ENCODE peak calls at places on chromosomes 16 and 17, in six cellular contexts. G is A549, J is K562, B is endothelial cell of umbilical vein, Q is GM12878, M is HepG2. D is an unnamed sample.

GRCh38 chr17:17739388-17740066 is 58.3 kb downstream of the RAI1 start:
- DNase-seq in M (no peak), Q (no peak), J (peak; percentile 50), G (peak; percentile 88), B (peak; percentile 40), D (no peak)

GRCh38 chr16:9077001-9077809 is 14.2 kb upstream of the HAPSTR1 start:
- DNase-seq in M (peak; percentile 31), Q (no peak), J (no peak), G (no peak), B (no peak), D (peak; percentile 55)

GRCh38 chr16:1933097-1933661 is 9.8 kb downstream of the MSRB1 start:
- DNase-seq in Q (no peak), J (no peak), G (no peak), B (no peak), M (no peak), D (no peak)

GRCh38 chr16:29024280-29024679 is 39.4 kb downstream of the LAT start:
- DNase-seq in G (no peak), M (no peak), Q (no peak), J (no peak), B (no peak), D (no peak)

GRCh38 chr17:52384695-52385094 is 226.2 kb upstream of the CA10 start:
- DNase-seq in M (no peak), G (no peak), B (no peak), J (no peak), Q (no peak), D (no peak)

GRCh38 chr17:68498479-68499326 is 13.5 kb upstream of the PRKAR1A start:
- DNase-seq in B (peak; percentile 18), Q (no peak), M (no peak), J (no peak), G (no peak), D (peak; percentile 20)

GRCh38 chr17:64773836-64774761 is 112.0 kb upstream of the SMURF2 start:
- DNase-seq in B (peak; percentile 40), G (peak; percentile 95), M (peak; percentile 91), Q (no peak), J (peak; percentile 81), D (peak; percentile 59)

GRCh38 chr16:12362482-12363458 is 386.2 kb downstream of the SNX29 start:
- DNase-seq in M (no peak), B (peak; percentile 38), Q (no peak), J (no peak), G (no peak), D (no peak)

GRCh38 chr16:86628614-86629013 is 50.3 kb downstream of the FOXL1 start:
- DNase-seq in Q (no peak), G (no peak), B (no peak), M (no peak), J (no peak), D (no peak)

GRCh38 chr16:3518983-3519343 is 18.2 kb downstream of the CLUAP1 start:
- DNase-seq in B (no peak), J (no peak), G (no peak), Q (no peak), M (no peak), D (no peak)

GRCh38 chr17:3003401-3004149 is 59.8 kb downstream of the OR1D5 start:
- DNase-seq in J (no peak), Q (peak; percentile 32), G (no peak), M (no peak), B (no peak), D (peak; percentile 45)

GRCh38 chr16:87411375-87412271 is 19.5 kb downstream of the MAP1LC3B start:
- DNase-seq in J (no peak), Q (no peak), B (no peak), G (no peak), M (no peak), D (no peak)

GRCh38 chr17:3750926-3751325 is 27.2 kb downstream of the HASPIN start:
- DNase-seq in B (no peak), Q (no peak), G (no peak), J (no peak), M (no peak), D (peak; percentile 28)

GRCh38 chr17:9218911-9219310 is 197.6 kb downstream of the NTN1 start:
- DNase-seq in J (no peak), G (no peak), B (no peak), M (no peak), Q (no peak), D (no peak)

GRCh38 chr16:30956601-30957455 is 726 bp upstream of the SETD1A start:
- DNase-seq in G (peak; percentile 79), J (peak; percentile 94), Q (no peak), B (peak; percentile 89), M (peak; percentile 92), D (peak; percentile 94)

GRCh38 chr17:67785122-67785477 is 40.2 kb upstream of the BPTF start:
- DNase-seq in B (no peak), Q (no peak), J (no peak), G (no peak), M (no peak), D (no peak)

DNA sequence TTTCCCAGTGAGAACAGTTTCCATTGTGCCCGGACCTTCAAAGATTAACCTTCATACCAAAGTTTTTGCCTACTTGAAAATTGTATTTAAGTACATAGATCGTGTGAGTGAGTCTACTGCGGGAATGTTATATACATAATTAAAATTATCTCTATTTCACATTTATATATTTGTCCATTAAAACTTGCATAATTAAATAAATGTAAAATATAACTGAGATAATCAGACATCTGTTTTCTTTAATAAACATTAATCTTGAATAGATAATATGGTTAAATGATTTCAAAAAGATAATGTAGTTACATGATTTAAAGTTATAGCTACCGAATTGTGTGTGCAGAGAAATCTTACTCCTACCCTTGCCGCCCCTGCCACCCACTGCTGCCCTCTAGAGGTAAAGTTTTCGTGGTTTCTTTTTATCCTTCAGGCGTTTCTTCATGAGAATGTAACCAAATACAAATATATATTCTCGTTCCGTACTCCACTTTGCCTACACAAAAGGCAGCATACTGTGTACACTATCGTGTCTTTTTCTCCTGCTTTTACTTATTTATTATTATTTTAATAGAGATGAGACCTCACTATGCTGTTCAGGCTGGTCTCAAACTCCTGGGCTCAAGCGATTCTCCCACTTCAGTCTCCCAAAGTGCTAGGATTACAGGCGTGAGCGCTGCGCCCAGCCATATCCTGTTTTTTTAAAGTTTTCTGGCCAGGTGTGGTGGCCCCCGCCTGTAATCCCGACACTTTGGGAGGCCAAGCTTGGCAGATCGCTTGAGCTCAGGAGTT is 35.6 kb downstream of the RPA1 start:
- DNase-seq in J (peak; percentile 61), B (peak; percentile 37), Q (no peak), M (peak; percentile 35), G (peak; percentile 72), D (peak; percentile 39)
- TF ChIP-seq MAX in J (no peak), B (no peak), Q (no peak), M (no peak), G (no peak), D (no peak)

DNA sequence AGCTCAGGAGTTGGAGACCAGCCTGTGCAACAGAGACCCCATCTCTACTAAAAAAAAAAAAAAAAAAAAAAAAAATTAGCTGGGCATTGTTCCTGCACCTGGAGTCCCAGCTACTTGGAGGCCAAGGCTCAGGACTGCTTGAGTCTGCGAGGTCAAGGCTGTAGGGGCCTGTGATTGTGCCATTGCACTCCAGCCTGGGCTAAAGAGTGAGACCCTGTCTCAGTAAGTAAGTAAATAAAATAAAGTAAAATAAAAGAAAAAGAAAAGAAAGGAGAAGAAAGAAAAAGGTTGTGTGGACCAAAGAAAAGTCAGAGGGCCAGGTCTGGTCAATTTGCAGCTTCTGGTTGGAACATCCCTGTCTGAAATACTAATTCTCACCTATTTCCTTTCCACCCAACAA is 18.4 kb downstream of the MT1X start:
- DNase-seq in Q (no peak), G (no peak), B (no peak), J (no peak), M (no peak), D (no peak)
- TF ChIP-seq POLR2A in Q (no peak), G (no peak), B (no peak), J (no peak), M (no peak), D (no peak)

GRCh38 chr17:62965649-62966425 is at the start of gene TANC2:
- DNase-seq in B (peak; percentile 81), J (peak; percentile 84), M (peak; percentile 27), G (peak; percentile 95), Q (peak; percentile 3), D (peak; percentile 75)

GRCh38 chr17:62968445-62968923 is 2.4 kb downstream of the TANC2 start:
- DNase-seq in J (peak; percentile 80), B (peak; percentile 90), M (peak; percentile 83), Q (peak; percentile 24), G (peak; percentile 98), D (peak; percentile 86)

GRCh38 chr17:62967111-62967449 is 1.0 kb downstream of the TANC2 start:
- DNase-seq in J (no peak), Q (no peak), G (no peak), B (no peak), M (no peak), D (no peak)

GRCh38 chr17:62965149-62965648 is 836 bp upstream of the TANC2 start:
- DNase-seq in G (no peak), B (no peak), M (no peak), J (no peak), Q (no peak), D (peak; percentile 13)

DNA sequence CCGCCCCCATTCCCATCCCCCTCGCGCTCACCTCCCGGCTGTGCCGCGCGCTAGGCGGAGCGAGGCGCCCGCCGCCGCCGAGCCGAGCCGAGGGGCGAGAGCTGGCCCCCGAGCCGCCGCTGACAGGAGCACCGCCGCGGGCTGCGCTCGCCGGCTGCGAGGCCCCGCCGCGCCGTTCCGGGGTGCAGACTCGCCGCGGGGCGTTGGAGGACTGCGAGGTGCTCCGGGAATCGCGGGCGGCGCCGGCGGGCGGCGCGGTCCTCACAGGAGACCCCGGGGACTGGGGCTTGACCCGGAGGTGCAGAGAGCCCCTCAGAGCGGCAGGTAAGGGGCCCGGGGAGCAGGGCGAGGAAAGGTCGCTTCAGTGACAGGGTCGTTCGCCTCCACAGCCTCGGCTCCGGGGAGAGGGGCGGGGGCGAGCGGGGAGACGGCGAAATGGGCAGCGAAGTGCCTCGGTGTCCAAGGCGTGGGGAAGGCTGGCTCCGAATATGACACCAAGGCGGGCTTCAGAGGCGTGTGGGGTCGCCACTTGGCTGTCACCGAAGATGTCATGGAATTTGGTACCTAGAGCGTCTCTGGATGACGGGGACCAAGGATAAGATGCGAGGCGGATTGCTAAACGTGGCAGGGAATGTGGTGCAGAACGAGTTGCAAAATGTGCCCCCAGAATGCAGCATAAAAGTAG is 533 bp downstream of the TANC2 start:
- DNase-seq in G (peak; percentile 54), J (peak; percentile 26), M (no peak), B (peak; percentile 32), Q (no peak), D (peak; percentile 28)
- TF ChIP-seq MYC in G (no peak), J (peak; percentile 26), M (no peak), B (no peak), Q (no peak), D (peak; percentile 22)

DNA sequence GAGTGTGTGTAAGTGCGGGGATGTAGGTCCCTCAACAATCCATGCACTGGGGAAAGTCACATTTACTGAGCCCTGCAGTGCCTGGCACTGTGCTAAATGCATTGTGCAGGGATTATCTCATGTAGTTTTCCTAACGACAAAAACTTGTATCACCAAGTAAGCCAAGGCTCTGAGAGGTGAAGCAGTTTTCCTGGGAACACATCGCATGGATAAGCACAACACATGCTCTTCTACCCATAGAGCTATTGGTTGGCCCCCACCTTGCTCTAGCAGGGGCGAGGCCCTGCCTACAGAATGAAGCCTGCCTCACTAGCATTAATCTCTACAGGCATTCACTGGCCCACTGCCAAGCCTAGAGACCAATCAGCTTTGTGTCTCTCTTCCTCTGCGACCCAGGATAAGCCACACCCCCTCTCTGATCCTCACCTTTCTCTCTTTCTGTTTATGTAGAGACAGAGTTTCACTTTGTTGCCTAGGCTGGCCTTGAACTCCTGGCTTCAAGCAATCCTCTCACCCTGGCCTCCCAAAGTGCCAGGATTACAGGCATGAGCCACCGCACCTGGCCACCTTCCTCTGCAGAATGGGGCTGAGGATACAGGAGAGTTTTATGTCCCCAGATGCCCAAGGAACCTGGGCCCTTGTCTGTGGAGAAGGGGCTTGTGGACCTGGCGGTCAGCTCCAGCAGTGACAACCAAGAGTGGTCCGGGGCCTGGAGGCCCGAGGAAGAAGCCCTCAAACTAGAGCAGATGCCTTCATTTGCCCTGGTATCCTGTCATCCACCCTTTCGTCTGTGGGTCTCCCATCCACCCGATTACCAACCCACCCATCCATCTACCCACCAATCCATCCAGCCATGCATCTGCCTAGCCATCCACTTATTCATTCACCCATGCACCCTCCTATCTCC is 12.8 kb downstream of the CDH16 start:
- DNase-seq in J (peak; percentile 96), B (no peak), G (no peak), M (peak; percentile 99), Q (no peak), D (no peak)
- TF ChIP-seq MAX in J (peak; percentile 17), B (no peak), G (no peak), M (no peak), Q (no peak), D (no peak)

D was measured in NB4.